ENCODE peak calls at places on chromosomes 7 and 10, in four cellular contexts. Q, H, X and F are unnamed samples.

GRCh38 chr10:100717166-100717565 is 28.2 kb upstream of the PAX2 start:
- DNase-seq in X (no peak), H (no peak), Q (no peak), F (no peak)

GRCh38 chr7:33805630-33806233 is 99.6 kb upstream of the BMPER start:
- DNase-seq in H (no peak), Q (peak; percentile 75), X (no peak), F (peak; percentile 68)

GRCh38 chr10:47444047-47444446 is 39.9 kb downstream of the ANXA8 start:
- DNase-seq in Q (no peak), X (no peak), H (no peak), F (no peak)

GRCh38 chr7:112450807-112451661 is 774 bp downstream of the IFRD1 start:
- DNase-seq in Q (peak; percentile 90), H (peak; percentile 97), X (peak; percentile 84), F (peak; percentile 91)

GRCh38 chr7:30445770-30446169 is 32.8 kb downstream of the NOD1 start:
- DNase-seq in X (peak; percentile 12), Q (peak; percentile 41), H (peak; percentile 76), F (no peak)

GRCh38 chr10:51867956-51868355 is 168.6 kb upstream of the CSTF2T start:
- DNase-seq in Q (peak; percentile 58), X (peak; percentile 39), H (no peak), F (peak; percentile 48)

GRCh38 chr7:20651960-20652544 is 36.6 kb downstream of the ABCB5 start:
- DNase-seq in Q (peak; percentile 46), H (no peak), X (no peak), F (peak; percentile 57)

GRCh38 chr7:39904077-39904486 is 46.0 kb upstream of the CDK13 start:
- DNase-seq in H (no peak), Q (no peak), X (no peak), F (no peak)

GRCh38 chr10:34488476-34489130 is 326.5 kb downstream of the PARD3 start:
- DNase-seq in H (no peak), Q (no peak), X (no peak), F (no peak)

GRCh38 chr10:128854965-128855364 is 612.1 kb upstream of the MGMT start:
- DNase-seq in X (peak; percentile 18), Q (peak; percentile 24), H (peak; percentile 84), F (no peak)

GRCh38 chr10:49750546-49750945 is 11.6 kb downstream of the OGDHL start:
- DNase-seq in H (peak; percentile 51), Q (peak; percentile 7), X (no peak), F (no peak)

GRCh38 chr7:19079066-19079465 is 38.4 kb downstream of the TWIST1 start:
- DNase-seq in X (no peak), H (no peak), Q (no peak), F (no peak)

GRCh38 chr7:79284226-79284625 is 169.2 kb downstream of the MAGI2 start:
- DNase-seq in H (no peak), Q (peak; percentile 34), X (no peak), F (peak; percentile 17)

GRCh38 chr7:36286241-36286640 is 103.4 kb upstream of the ANLN start:
- DNase-seq in H (no peak), Q (no peak), X (no peak), F (no peak)

GRCh38 chr7:149205690-149206381 is 10.5 kb downstream of the ZNF282 start:
- DNase-seq in Q (no peak), X (no peak), H (peak; percentile 66), F (no peak)

GRCh38 chr7:120554960-120555571 is 282.1 kb downstream of the KCND2 start:
- DNase-seq in X (peak; percentile 14), H (no peak), Q (peak; percentile 41), F (peak; percentile 68)

GRCh38 chr10:80168111-80168511 is 35.6 kb downstream of the PLAC9 start:
- DNase-seq in Q (no peak), X (no peak), H (no peak), F (no peak)

GRCh38 chr7:138212314-138212713 is 136.1 kb downstream of the AKR1D1 start:
- DNase-seq in X (no peak), Q (no peak), H (no peak), F (no peak)

GRCh38 chr10:45809829-45810228 is 37.5 kb downstream of the AGAP4 start:
- DNase-seq in Q (peak; percentile 24), X (no peak), H (no peak), F (peak; percentile 13)

GRCh38 chr7:48347426-48347825 is 176.2 kb downstream of the ABCA13 start:
- DNase-seq in H (no peak), Q (no peak), X (no peak), F (no peak)

GRCh38 chr7:47453093-47454056 is 128.5 kb downstream of the TNS3 start:
- DNase-seq in Q (peak; percentile 85), X (peak; percentile 77), H (peak; percentile 89), F (peak; percentile 83)

GRCh38 chr7:140060788-140061606 is 1.8 kb downstream of the PARP12 start:
- DNase-seq in X (no peak), Q (no peak), H (no peak), F (no peak)

GRCh38 chr7:159068893-159069448 is 75.7 kb downstream of the VIPR2 start:
- DNase-seq in Q (no peak), H (no peak), X (no peak), F (no peak)

GRCh38 chr7:150365673-150366398 is 2.8 kb upstream of the REPIN1 start:
- DNase-seq in H (no peak), X (no peak), Q (no peak), F (no peak)

GRCh38 chr10:92692085-92692671 is 2.4 kb downstream of the HHEX start:
- DNase-seq in Q (no peak), X (no peak), H (no peak), F (no peak)

GRCh38 chr7:3636131-3636860 is 335.2 kb downstream of the SDK1 start:
- DNase-seq in X (no peak), Q (no peak), H (no peak), F (no peak)

GRCh38 chr10:17873946-17874345 is 64.8 kb downstream of the MRC1 start:
- DNase-seq in Q (no peak), H (no peak), X (no peak), F (no peak)

GRCh38 chr7:99301496-99301895 is 24.2 kb upstream of the ARPC1A start:
- DNase-seq in X (no peak), H (no peak), Q (no peak), F (no peak)

GRCh38 chr7:136009488-136010079 is 32.4 kb upstream of the MTPN start:
- DNase-seq in X (no peak), H (no peak), Q (peak; percentile 33), F (peak; percentile 56)

GRCh38 chr10:72096115-72097000 is 8.0 kb upstream of the SPOCK2 start:
- DNase-seq in Q (no peak), H (no peak), X (no peak), F (no peak)

GRCh38 chr7:46759711-46760480 is 822.0 kb downstream of the TNS3 start:
- DNase-seq in H (no peak), X (no peak), Q (peak; percentile 54), F (peak; percentile 58)